ENCODE peak calls at places on chromosomes 16 and 17, in eight cellular contexts. N is Calu3, W is WTC11, C is cardiac fibroblast, M is GM12878, E is B cell, D is body of pancreas, G is progenitor cell of endocrine pancreas. O is an unnamed sample.
A peak's percentile ranks its signal among the peaks of the same experiment; 100 is the strongest.

GRCh38 chr16:48542020-48542473 is 67.9 kb downstream of the N4BP1 start:
- DNase-seq in N (peak; percentile 55), E (peak; percentile 59), G (no peak), D (no peak), C (peak; percentile 79), W (no peak), M (no peak), O (peak; percentile 61)

GRCh38 chr17:67347826-67348225 is 18.6 kb downstream of the PSMD12 start:
- DNase-seq in E (no peak), G (no peak), C (no peak), W (no peak), D (no peak), M (no peak), N (no peak), O (no peak)

GRCh38 chr17:10126554-10127493 is 71.6 kb downstream of the GAS7 start:
- DNase-seq in E (no peak), M (no peak), N (no peak), D (no peak), C (peak; percentile 85), G (no peak), W (no peak), O (no peak)

GRCh38 chr17:62704381-62704971 is 77.0 kb downstream of the MRC2 start:
- DNase-seq in W (peak; percentile 61), D (peak; percentile 43), N (peak; percentile 53), M (no peak), E (no peak), C (no peak), G (no peak), O (no peak)

GRCh38 chr17:40315678-40316570 is 6.9 kb downstream of the RARA start:
- DNase-seq in D (no peak), E (peak; percentile 30), N (peak; percentile 76), G (no peak), M (no peak), W (peak; percentile 12), C (no peak), O (no peak)

GRCh38 chr16:58026139-58026704 is 668 bp downstream of the MMP15 start:
- DNase-seq in D (peak; percentile 71), N (peak; percentile 53), W (peak; percentile 46), G (peak; percentile 28), M (no peak), E (no peak), C (peak; percentile 57), O (no peak)

GRCh38 chr16:56189990-56190902 is 1.0 kb upstream of the GNAO1 start:
- DNase-seq in D (no peak), E (no peak), M (no peak), N (no peak), C (no peak), W (no peak), G (no peak), O (no peak)

GRCh38 chr17:75864448-75864871 is 9.3 kb upstream of the WBP2 start:
- DNase-seq in N (no peak), E (peak; percentile 77), M (peak; percentile 77), W (no peak), D (peak; percentile 39), G (no peak), C (peak; percentile 92), O (peak; percentile 61)

GRCh38 chr17:72358465-72358864 is 237.6 kb downstream of the SOX9 start:
- DNase-seq in D (no peak), C (peak; percentile 54), G (no peak), W (no peak), M (no peak), N (peak; percentile 22), E (peak; percentile 2), O (no peak)

GRCh38 chr16:70428178-70428998 is 10.5 kb downstream of the ST3GAL2 start:
- DNase-seq in M (peak; percentile 79), E (no peak), W (peak; percentile 61), G (peak; percentile 33), D (peak; percentile 97), C (peak; percentile 99), N (peak; percentile 94), O (peak; percentile 58)

GRCh38 chr17:28645576-28645939 is 600 bp upstream of the BLTP2 start:
- DNase-seq in G (no peak), C (no peak), N (no peak), M (no peak), W (no peak), E (no peak), D (no peak), O (no peak)

GRCh38 chr17:59381716-59382570 is 50.5 kb downstream of the YPEL2 start:
- DNase-seq in N (no peak), C (peak; percentile 48), D (peak; percentile 87), G (no peak), W (no peak), E (no peak), M (no peak), O (no peak)

GRCh38 chr16:19842758-19843157 is 41.9 kb downstream of the GPRC5B start:
- DNase-seq in N (no peak), E (no peak), C (no peak), M (no peak), G (no peak), W (no peak), D (no peak), O (no peak)

GRCh38 chr17:28928061-28928460 is 23.3 kb downstream of the PHF12 start:
- DNase-seq in C (no peak), G (no peak), N (peak; percentile 41), M (no peak), W (no peak), D (no peak), E (no peak), O (no peak)

GRCh38 chr16:57446530-57447141 is 549 bp downstream of the CIAPIN1 start:
- DNase-seq in C (peak; percentile 41), G (no peak), E (peak; percentile 47), M (no peak), D (peak; percentile 40), W (no peak), N (peak; percentile 11), O (no peak)

GRCh38 chr17:56708220-56708567 is 114.7 kb downstream of the NOG start:
- DNase-seq in M (no peak), D (no peak), N (no peak), G (no peak), E (no peak), C (no peak), W (no peak), O (no peak)
- TF ChIP-seq CTCF in M (no peak), D (no peak), N (no peak), G (no peak), E (no peak), C (no peak), W (no peak), O (no peak)

DNA sequence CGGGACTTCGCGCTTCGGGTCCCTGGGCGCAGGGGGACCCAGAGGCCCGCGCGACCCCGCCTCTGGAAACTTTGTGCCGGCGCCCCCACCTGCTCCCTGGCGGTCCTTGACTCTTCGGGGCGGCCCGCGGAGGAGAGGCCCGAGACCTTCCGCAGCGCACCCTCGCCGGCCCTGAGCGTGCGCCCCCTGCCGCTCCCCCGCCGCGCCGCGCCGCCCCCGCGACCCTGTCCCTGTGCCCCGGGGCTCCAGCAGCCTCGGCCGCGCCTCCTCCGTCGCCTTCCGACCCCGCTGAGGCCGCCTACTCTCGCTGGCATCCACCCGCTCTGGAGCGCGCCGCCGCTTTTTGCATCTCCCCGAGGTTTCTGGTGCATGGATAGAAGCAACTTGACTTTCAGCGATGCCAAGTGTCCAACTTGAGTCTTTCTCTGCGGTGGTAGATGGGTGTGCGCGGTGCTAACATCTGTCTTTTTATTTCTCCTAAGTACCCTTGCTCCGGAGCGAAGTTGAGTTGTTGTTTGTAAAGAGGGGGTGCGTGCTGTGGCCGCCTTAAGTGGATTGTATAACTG is 414 bp downstream of the DUSP14 start:
- DNase-seq in N (peak; percentile 98), D (peak; percentile 60), W (peak; percentile 74), G (peak; percentile 77), M (no peak), C (peak; percentile 62), E (peak; percentile 72), O (peak; percentile 29)
- TF ChIP-seq CTCF in N (peak; percentile 99), D (no peak), W (no peak), G (peak; percentile 73), M (peak; percentile 38), C (no peak), E (peak; percentile 65), O (peak; percentile 37)

GRCh38 chr17:32189343-32189742 is 47.0 kb downstream of the RHOT1 start:
- DNase-seq in W (no peak), N (no peak), E (no peak), D (no peak), G (no peak), M (no peak), C (no peak), O (no peak)

GRCh38 chr17:32191306-32191705 is 49.0 kb downstream of the RHOT1 start:
- DNase-seq in M (no peak), W (no peak), E (no peak), N (no peak), D (no peak), G (no peak), C (peak; percentile 21), O (no peak)

GRCh38 chr17:32187276-32187675 is 45.0 kb downstream of the RHOT1 start:
- DNase-seq in G (no peak), E (no peak), M (no peak), C (no peak), W (no peak), N (no peak), D (no peak), O (no peak)

DNA sequence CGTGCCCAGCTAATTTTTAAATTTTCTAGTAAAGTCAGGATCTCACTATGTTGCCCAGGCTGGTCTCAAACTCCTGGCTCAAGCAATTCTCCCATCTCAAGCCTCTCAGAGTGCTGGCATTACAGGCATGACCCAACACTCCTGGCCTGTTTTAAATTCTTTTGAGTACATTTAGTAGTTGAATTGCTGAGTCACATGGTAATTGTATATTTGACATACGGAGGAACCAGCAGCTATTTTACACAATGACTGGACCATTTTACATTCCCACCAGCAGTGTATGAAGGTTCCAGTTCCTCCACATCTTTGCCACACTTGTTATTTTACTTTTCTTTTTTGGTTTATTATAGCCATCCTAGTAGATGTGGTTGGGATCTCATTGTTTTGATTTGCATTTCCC is 43.6 kb downstream of the RHOT1 start:
- DNase-seq in M (no peak), E (no peak), D (no peak), N (no peak), C (no peak), G (no peak), W (no peak), O (no peak)
- TF ChIP-seq CTCF in M (no peak), E (no peak), D (no peak), N (no peak), C (no peak), G (no peak), W (no peak), O (no peak)

GRCh38 chr17:64787921-64788271 is 125.8 kb upstream of the SMURF2 start:
- DNase-seq in M (no peak), N (no peak), C (no peak), D (no peak), E (no peak), G (no peak), W (no peak), O (no peak)

GRCh38 chr17:64785050-64785449 is 122.9 kb upstream of the SMURF2 start:
- DNase-seq in G (no peak), N (no peak), M (no peak), C (no peak), E (no peak), W (no peak), D (no peak), O (no peak)

GRCh38 chr17:64787255-64787920 is 125.3 kb upstream of the SMURF2 start:
- DNase-seq in C (no peak), N (no peak), D (no peak), G (no peak), M (no peak), E (no peak), W (no peak), O (no peak)

GRCh38 chr17:64784353-64784798 is 122.3 kb upstream of the SMURF2 start:
- DNase-seq in C (no peak), M (no peak), W (no peak), E (no peak), N (no peak), G (no peak), D (no peak), O (no peak)

GRCh38 chr17:64786337-64786736 is 124.2 kb upstream of the SMURF2 start:
- DNase-seq in C (no peak), M (no peak), N (peak; percentile 54), W (no peak), D (no peak), E (no peak), G (no peak), O (no peak)
- TF ChIP-seq CTCF in C (no peak), M (no peak), N (no peak), W (no peak), D (no peak), E (no peak), G (no peak), O (no peak)

O was measured in tibial nerve.